ENCODE peak calls at places on chromosomes 13 and 19, in four cellular contexts. E is transverse colon, Z is tibial nerve, H is HepG2. T is an unnamed sample.

GRCh38 chr19:29337029-29337428 is 124.1 kb upstream of the UQCRFS1 start:
- DNase-seq in Z (no peak), E (no peak), H (no peak), T (no peak)

GRCh38 chr13:34675626-34676025 is 266.4 kb upstream of the NBEA start:
- DNase-seq in E (no peak), H (no peak), Z (no peak), T (no peak)

GRCh38 chr13:97561182-97561581 is 127.2 kb downstream of the RAP2A start:
- DNase-seq in E (no peak), H (no peak), Z (no peak), T (no peak)

GRCh38 chr19:58304748-58305064 is 471 bp upstream of the ERVK3-1 start:
- DNase-seq in E (no peak), H (no peak), Z (no peak), T (no peak)

GRCh38 chr13:98535501-98536357 is 41.2 kb downstream of the STK24 start:
- DNase-seq in E (no peak), H (peak; percentile 22), Z (no peak), T (peak; percentile 38)

GRCh38 chr13:78022164-78022877 is 103.7 kb upstream of the EDNRB start:
- DNase-seq in E (peak; percentile 17), Z (peak; percentile 24), H (no peak), T (no peak)

GRCh38 chr19:15296841-15297415 is 35.4 kb downstream of the BRD4 start:
- DNase-seq in Z (no peak), E (no peak), H (peak; percentile 85), T (no peak)

GRCh38 chr19:46974181-46974580 is 45.5 kb upstream of the NPAS1 start:
- DNase-seq in Z (no peak), E (no peak), H (no peak), T (no peak)

GRCh38 chr19:10270616-10271394 is at the start of gene ICAM1:
- DNase-seq in H (peak; percentile 83), E (peak; percentile 88), Z (peak; percentile 69), T (peak; percentile 93)

GRCh38 chr13:107289540-107289939 is 721.6 kb upstream of the ARGLU1 start:
- DNase-seq in E (no peak), Z (no peak), H (no peak), T (no peak)

GRCh38 chr19:588758-589692 is 656 bp upstream of the HCN2 start:
- DNase-seq in H (no peak), E (no peak), Z (no peak), T (no peak)

GRCh38 chr19:54453921-54454780 is 5.2 kb downstream of the LENG8 start:
- DNase-seq in Z (no peak), H (no peak), E (no peak), T (no peak)

GRCh38 chr13:44212633-44213387 is 160.8 kb upstream of the SERP2 start:
- DNase-seq in Z (no peak), E (no peak), H (no peak), T (peak; percentile 87)

DNA sequence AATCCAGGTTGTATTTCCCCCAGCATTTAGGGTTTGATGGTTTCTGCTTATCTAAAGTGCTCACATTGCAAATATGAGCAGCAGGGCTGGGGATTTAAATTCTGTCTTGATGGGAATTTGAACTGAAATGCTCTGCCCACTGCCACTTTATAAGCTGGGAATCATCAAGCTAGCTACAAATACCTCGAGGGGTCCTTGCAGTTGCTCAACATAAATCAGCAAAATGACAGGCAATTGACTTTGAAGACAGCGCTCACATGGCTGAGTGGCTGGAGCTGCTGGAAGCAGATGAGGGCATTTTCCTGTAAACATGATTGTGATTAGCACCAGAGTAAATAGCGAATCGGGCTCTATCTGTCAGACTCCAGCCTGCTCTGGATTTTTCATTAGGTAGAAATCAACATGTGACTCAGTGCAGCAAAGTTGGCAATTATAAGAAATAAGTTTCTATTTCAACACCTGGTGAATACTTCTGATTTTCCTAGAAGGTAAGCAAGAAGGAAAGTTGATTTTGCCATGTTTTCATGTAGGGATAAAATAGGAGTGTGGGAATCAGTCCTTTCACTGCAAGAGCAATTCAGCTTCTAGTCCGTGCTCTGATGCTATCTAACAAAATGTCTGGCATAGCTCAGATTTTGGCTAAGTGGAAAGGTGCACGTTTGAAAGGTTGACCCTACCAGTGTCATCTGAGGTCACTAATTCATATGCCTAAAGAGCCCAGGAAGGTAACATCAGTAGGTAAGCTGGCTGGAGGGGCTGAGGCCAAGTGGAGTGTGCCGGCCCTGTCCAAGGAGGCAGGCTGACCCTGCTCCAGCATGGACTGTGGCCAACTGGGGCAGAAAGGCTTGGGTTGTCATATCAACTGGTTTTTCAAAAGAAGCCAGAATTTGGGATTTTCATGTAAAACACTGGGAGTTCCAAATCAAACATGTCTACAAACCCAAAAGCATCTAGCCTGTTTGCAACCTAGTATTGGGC is 39.1 kb upstream of the MEDAG start:
- DNase-seq in H (no peak), E (no peak), Z (no peak), T (no peak)
- TF ChIP-seq EP300 in H (no peak), E (no peak), Z (no peak), T (no peak)

DNA sequence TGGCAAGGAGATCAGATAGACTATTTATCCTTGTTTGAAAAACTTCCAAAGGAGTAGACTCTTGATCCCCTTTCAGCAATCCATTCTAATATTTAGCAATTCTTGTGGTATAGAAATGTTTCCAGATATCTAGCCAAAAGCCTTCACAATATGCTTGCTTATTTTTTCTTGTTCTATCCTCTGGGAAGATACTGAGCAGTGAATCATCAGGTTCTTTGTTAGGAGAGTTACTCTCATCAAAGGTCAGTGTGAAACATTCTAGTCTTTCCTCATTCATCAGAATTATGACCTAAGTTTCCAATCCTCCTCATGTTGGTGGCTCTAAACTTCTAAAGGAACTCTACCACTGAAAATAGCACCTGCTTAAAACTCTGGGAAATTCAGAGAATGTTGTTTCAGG is 3.9 kb downstream of the GPC6 start:
- DNase-seq in H (peak; percentile 55), E (no peak), Z (no peak), T (no peak)
- H3K4me1 ChIP-seq in H (peaks cover 60% of the 10 kb centered on the region), E (no peaks in the 10 kb centered on the region), Z (no peaks in the 10 kb centered on the region), T (peaks cover 6% of the 10 kb centered on the region)

GRCh38 chr13:46687810-46688209 is 109.2 kb downstream of the ESD start:
- DNase-seq in H (peak; percentile 80), Z (no peak), E (no peak), T (no peak)
- H3K27ac ChIP-seq in H (peak overlapping the region; percentile 55), Z (no peak overlapping the region), E (no peak overlapping the region), T (no peak overlapping the region)

GRCh38 chr13:110319774-110320509 is 12.9 kb downstream of the COL4A2 start:
- DNase-seq in H (no peak), Z (no peak), E (no peak), T (no peak)
- TF ChIP-seq EP300 in H (no peak), Z (no peak), E (no peak), T (no peak)

DNA sequence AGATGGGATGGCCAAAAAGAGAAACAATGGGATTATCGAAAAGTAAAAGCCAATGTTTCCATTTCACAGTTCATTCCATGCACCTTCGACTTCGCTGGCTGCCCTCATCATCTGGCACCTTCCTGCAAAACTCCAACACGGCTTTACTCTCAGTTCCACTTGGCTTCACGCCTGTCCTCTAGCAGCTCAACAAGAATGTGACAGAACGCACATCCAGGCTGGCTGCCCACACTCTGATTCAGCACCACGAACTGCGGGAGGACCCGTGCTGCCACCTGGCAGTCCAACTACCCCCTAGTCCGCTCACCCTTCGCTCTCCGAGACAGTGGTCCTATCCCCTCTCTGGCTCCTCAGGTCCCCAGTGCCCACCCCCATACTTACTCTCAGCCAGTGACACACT is 11.7 kb downstream of the ATP7B start:
- DNase-seq in E (no peak), H (no peak), Z (no peak), T (peak; percentile 76)
- H3K4me1 ChIP-seq in E (peaks cover 40% of the 10 kb centered on the region), H (peaks cover 96% of the 10 kb centered on the region), Z (no peaks in the 10 kb centered on the region), T (peaks cover 43% of the 10 kb centered on the region)

GRCh38 chr13:42628666-42629065 is 54.7 kb downstream of the TNFSF11 start:
- DNase-seq in H (no peak), E (no peak), Z (no peak), T (no peak)
- H3K27ac ChIP-seq in H (no peak overlapping the region), E (no peak overlapping the region), Z (no peak overlapping the region), T (no peak overlapping the region)

T was measured in sigmoid colon.